ENCODE peak calls at places on chromosome 9, in ten cellular contexts. X is left ventricle myocardium inferior, W is breast epithelium, U is cardiac muscle cell, H is prostate gland, M is upper lobe of right lung, Z is endothelial cell of umbilical vein, D is IMR-90, S is right atrium auricular region, L is fibroblast of lung. C is an unnamed sample.

GRCh38 chr9:38682713-38683112 is 37.2 kb downstream of the FAM240B start:
- DNase-seq in X (no peak), W (no peak), U (no peak), H (no peak), M (no peak), Z (peak; percentile 38), D (peak; percentile 84), S (peak; percentile 36), L (peak; percentile 95), C (no peak)

GRCh38 chr9:127303830-127304229 is 39.3 kb downstream of the GARNL3 start:
- DNase-seq in X (no peak), W (no peak), U (no peak), H (no peak), M (no peak), Z (no peak), D (peak; percentile 24), S (no peak), L (no peak), C (no peak)

GRCh38 chr9:106755727-106756126 is 107.2 kb upstream of the ZNF462 start:
- DNase-seq in X (no peak), W (peak; percentile 28), U (peak; percentile 23), H (peak; percentile 81), M (no peak), Z (no peak), D (no peak), S (no peak), L (no peak), C (no peak)

GRCh38 chr9:83062653-83063527 is at the start of gene RASEF:
- DNase-seq in X (no peak), W (peak; percentile 45), U (peak; percentile 48), H (peak; percentile 70), M (peak; percentile 93), Z (no peak), D (no peak), S (no peak), L (peak; percentile 57), C (peak; percentile 87)

GRCh38 chr9:76744336-76744735 is 19.9 kb upstream of the PCA3 start:
- DNase-seq in X (no peak), W (no peak), U (no peak), H (no peak), M (no peak), Z (no peak), D (no peak), S (no peak), L (no peak), C (no peak)

GRCh38 chr9:80968611-80969010 is 720.7 kb downstream of the TLE1 start:
- DNase-seq in X (no peak), W (no peak), U (no peak), H (no peak), M (no peak), Z (no peak), D (peak; percentile 87), S (no peak), L (peak; percentile 92), C (no peak)

GRCh38 chr9:98852961-98853360 is 45.5 kb downstream of the GALNT12 start:
- DNase-seq in X (no peak), W (no peak), U (no peak), H (no peak), M (no peak), Z (no peak), D (no peak), S (no peak), L (no peak), C (no peak)

GRCh38 chr9:120324461-120324860 is 255.5 kb downstream of the CDK5RAP2 start:
- DNase-seq in X (no peak), W (no peak), U (no peak), H (no peak), M (no peak), Z (no peak), D (no peak), S (no peak), L (no peak), C (no peak)

GRCh38 chr9:107536462-107536861 is 46.9 kb upstream of the KLF4 start:
- DNase-seq in X (no peak), W (no peak), U (no peak), H (no peak), M (no peak), Z (no peak), D (no peak), S (no peak), L (no peak), C (no peak)

GRCh38 chr9:83456226-83456625 is 82.0 kb downstream of the FRMD3 start:
- DNase-seq in X (no peak), W (no peak), U (no peak), H (no peak), M (no peak), Z (no peak), D (no peak), S (no peak), L (no peak), C (no peak)

GRCh38 chr9:112887377-112887776 is 3.3 kb downstream of the SLC46A2 start:
- DNase-seq in X (no peak), W (no peak), U (no peak), H (no peak), M (no peak), Z (no peak), D (no peak), S (no peak), L (no peak), C (peak; percentile 71)
- TF ChIP-seq CTCF in X (no peak), W (no peak), U (peak; percentile 28), H (no peak), M (peak; percentile 37), Z (no peak), D (peak; percentile 11), S (no peak), L (no peak), C (peak; percentile 41)

GRCh38 chr9:137588311-137588710 is 2.0 kb downstream of the ZMYND19 start:
- DNase-seq in X (no peak), W (no peak), U (no peak), H (no peak), M (no peak), Z (no peak), D (no peak), S (no peak), L (no peak), C (no peak)
- H3K36me3 ChIP-seq in X (peaks cover 39% of the 10 kb centered on the region), W (no peaks in the 10 kb centered on the region), U (peaks cover 24% of the 10 kb centered on the region), H (no peaks in the 10 kb centered on the region), M (peaks cover 36% of the 10 kb centered on the region), Z (peaks cover 33% of the 10 kb centered on the region), D (peaks cover 30% of the 10 kb centered on the region), S (peaks cover 28% of the 10 kb centered on the region), L (peaks cover 21% of the 10 kb centered on the region), C (peaks cover 35% of the 10 kb centered on the region)

GRCh38 chr9:135949666-135950134 is 11.5 kb downstream of the UBAC1 start:
- DNase-seq in X (no peak), W (no peak), U (no peak), H (no peak), M (no peak), Z (no peak), D (no peak), S (no peak), L (no peak), C (no peak)
- H3K9me3 ChIP-seq in X (no peaks in the 10 kb centered on the region), W (no peaks in the 10 kb centered on the region), U (no peaks in the 10 kb centered on the region), H (no peaks in the 10 kb centered on the region), M (no peaks in the 10 kb centered on the region), Z (no peaks in the 10 kb centered on the region), D (no peaks in the 10 kb centered on the region), S (no peaks in the 10 kb centered on the region), L (no peaks in the 10 kb centered on the region), C (no peaks in the 10 kb centered on the region)

DNA sequence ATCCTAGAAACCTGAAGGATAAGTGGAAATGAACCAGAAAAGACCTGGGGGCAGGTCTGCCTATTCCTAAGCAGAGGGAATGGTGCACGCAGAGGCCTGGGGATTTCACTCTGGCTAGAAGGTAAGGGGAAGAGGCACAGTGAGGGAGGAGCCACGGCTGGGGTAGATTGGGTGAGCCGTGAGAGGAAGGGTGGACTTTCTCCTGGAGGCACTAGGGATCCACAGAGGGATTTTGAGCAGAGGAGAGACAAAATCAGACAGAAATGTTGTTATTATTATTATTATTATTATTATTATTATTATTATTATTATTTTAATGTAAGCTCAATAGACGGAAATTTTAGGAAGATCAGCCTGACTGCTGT is 3.0 kb upstream of the ADGRD2 start:
- DNase-seq in X (no peak), W (no peak), U (no peak), H (no peak), M (no peak), Z (no peak), D (no peak), S (no peak), L (no peak), C (no peak)
- TF ChIP-seq CTCF in X (no peak), W (no peak), U (no peak), H (no peak), M (no peak), Z (no peak), D (no peak), S (no peak), L (no peak), C (no peak)

GRCh38 chr9:85631809-85632208 is 109.9 kb downstream of the AGTPBP1 start:
- DNase-seq in X (no peak), W (no peak), U (no peak), H (no peak), M (no peak), Z (no peak), D (no peak), S (no peak), L (no peak), C (no peak)
- H3K36me3 ChIP-seq in X (peaks cover 10% of the 10 kb centered on the region), W (no peaks in the 10 kb centered on the region), U (peaks cover 6% of the 10 kb centered on the region), H (no peaks in the 10 kb centered on the region), M (peaks cover 9% of the 10 kb centered on the region), Z (no peaks in the 10 kb centered on the region), D (no peaks in the 10 kb centered on the region), S (peaks cover 3% of the 10 kb centered on the region), L (no peaks in the 10 kb centered on the region), C (peaks cover 10% of the 10 kb centered on the region)

GRCh38 chr9:122718038-122718437 is 5.8 kb upstream of the OR1L4 start:
- DNase-seq in X (no peak), W (no peak), U (no peak), H (no peak), M (no peak), Z (no peak), D (no peak), S (no peak), L (no peak), C (no peak)

GRCh38 chr9:122719218-122719617 is 4.6 kb upstream of the OR1L4 start:
- DNase-seq in X (no peak), W (no peak), U (no peak), H (no peak), M (no peak), Z (no peak), D (no peak), S (no peak), L (no peak), C (no peak)

GRCh38 chr9:122723690-122724089 is at the start of gene OR1L4:
- DNase-seq in X (no peak), W (no peak), U (no peak), H (no peak), M (no peak), Z (no peak), D (no peak), S (no peak), L (no peak), C (no peak)
- H3K9me3 ChIP-seq in X (peaks cover 98% of the 10 kb centered on the region), W (peaks cover 52% of the 10 kb centered on the region), U (no peaks in the 10 kb centered on the region), H (no peaks in the 10 kb centered on the region), M (peaks cover 36% of the 10 kb centered on the region), Z (peaks cover 4% of the 10 kb centered on the region), D (peaks cover 19% of the 10 kb centered on the region), S (peaks cover 91% of the 10 kb centered on the region), L (no peaks in the 10 kb centered on the region), C (peaks cover 49% of the 10 kb centered on the region)

C was measured in lower lobe of right lung.